ENCODE peak calls at places on chromosomes 16 and 17, in six cellular contexts. One of them, this sample, is unnamed.

GRCh38 chr16:81901483-81901882 is 109.8 kb downstream of the SDR42E1 start:
- DNase-seq in cardiac septum: no peak
- DNase-seq in NCI-H446: no peak
- DNase-seq in AG10803: peak
- DNase-seq in central memory CD4-positive, alpha-beta T cell: no peak
- DNase-seq in GM04504: no peak
- DNase-seq in this sample: no peak

GRCh38 chr16:89152831-89153700 is 18.5 kb upstream of the CDH15 start:
- DNase-seq in cardiac septum: no peak
- DNase-seq in NCI-H446: no peak
- DNase-seq in AG10803: no peak
- DNase-seq in central memory CD4-positive, alpha-beta T cell: no peak
- DNase-seq in GM04504: no peak
- DNase-seq in this sample: no peak

GRCh38 chr17:9984768-9985167 is 79.7 kb upstream of the RCVRN start:
- DNase-seq in cardiac septum: no peak
- DNase-seq in NCI-H446: no peak
- DNase-seq in AG10803: no peak
- DNase-seq in central memory CD4-positive, alpha-beta T cell: no peak
- DNase-seq in GM04504: no peak
- DNase-seq in this sample: no peak

GRCh38 chr17:6893382-6894205 is 62.1 kb upstream of the TEKT1 start:
- DNase-seq in cardiac septum: no peak
- DNase-seq in NCI-H446: no peak
- DNase-seq in AG10803: no peak
- DNase-seq in central memory CD4-positive, alpha-beta T cell: no peak
- DNase-seq in GM04504: no peak
- DNase-seq in this sample: no peak

GRCh38 chr16:48559462-48560211 is 50.3 kb downstream of the N4BP1 start:
- DNase-seq in cardiac septum: no peak
- DNase-seq in NCI-H446: no peak
- DNase-seq in AG10803: no peak
- DNase-seq in central memory CD4-positive, alpha-beta T cell: no peak
- DNase-seq in GM04504: no peak
- DNase-seq in this sample: peak

GRCh38 chr17:65660947-65661346 is 99.5 kb upstream of the AXIN2 start:
- DNase-seq in cardiac septum: no peak
- DNase-seq in NCI-H446: no peak
- DNase-seq in AG10803: peak
- DNase-seq in central memory CD4-positive, alpha-beta T cell: no peak
- DNase-seq in GM04504: peak
- DNase-seq in this sample: no peak

GRCh38 chr16:354971-355441 is 2.5 kb upstream of the AXIN1 start:
- DNase-seq in cardiac septum: no peak
- DNase-seq in NCI-H446: no peak
- DNase-seq in AG10803: no peak
- DNase-seq in central memory CD4-positive, alpha-beta T cell: peak
- DNase-seq in GM04504: no peak
- DNase-seq in this sample: no peak

GRCh38 chr16:56994311-56994710 is 5.0 kb downstream of the NLRC5 start:
- DNase-seq in cardiac septum: peak
- DNase-seq in NCI-H446: no peak
- DNase-seq in AG10803: no peak
- DNase-seq in central memory CD4-positive, alpha-beta T cell: no peak
- DNase-seq in GM04504: no peak
- DNase-seq in this sample: no peak

GRCh38 chr17:80742091-80742490 is 197.5 kb downstream of the RPTOR start:
- DNase-seq in cardiac septum: no peak
- DNase-seq in NCI-H446: no peak
- DNase-seq in AG10803: no peak
- DNase-seq in central memory CD4-positive, alpha-beta T cell: no peak
- DNase-seq in GM04504: no peak
- DNase-seq in this sample: no peak

GRCh38 chr17:41009301-41009760 is 403 bp upstream of the KRTAP3-1 start:
- DNase-seq in cardiac septum: no peak
- DNase-seq in NCI-H446: no peak
- DNase-seq in AG10803: no peak
- DNase-seq in central memory CD4-positive, alpha-beta T cell: no peak
- DNase-seq in GM04504: no peak
- DNase-seq in this sample: no peak

GRCh38 chr17:21458036-21458435 is 81.9 kb downstream of the KCNJ12 start:
- DNase-seq in cardiac septum: no peak
- DNase-seq in NCI-H446: no peak
- DNase-seq in AG10803: no peak
- DNase-seq in central memory CD4-positive, alpha-beta T cell: no peak
- DNase-seq in GM04504: no peak
- DNase-seq in this sample: no peak

GRCh38 chr16:51306116-51306515 is 155.0 kb upstream of the SALL1 start:
- DNase-seq in cardiac septum: no peak
- DNase-seq in NCI-H446: no peak
- DNase-seq in AG10803: peak
- DNase-seq in central memory CD4-positive, alpha-beta T cell: no peak
- DNase-seq in GM04504: peak
- DNase-seq in this sample: no peak

GRCh38 chr17:39209317-39210092 is 9.4 kb downstream of the RPL19 start:
- DNase-seq in cardiac septum: peak
- DNase-seq in NCI-H446: no peak
- DNase-seq in AG10803: peak
- DNase-seq in central memory CD4-positive, alpha-beta T cell: peak
- DNase-seq in GM04504: no peak
- DNase-seq in this sample: no peak

GRCh38 chr16:2969545-2970521 is 685 bp downstream of the PAQR4 start:
- DNase-seq in cardiac septum: peak
- DNase-seq in NCI-H446: peak
- DNase-seq in AG10803: peak
- DNase-seq in central memory CD4-positive, alpha-beta T cell: peak
- DNase-seq in GM04504: no peak
- DNase-seq in this sample: peak

GRCh38 chr17:74153821-74154430 is 49.6 kb upstream of the RPL38 start:
- DNase-seq in cardiac septum: no peak
- DNase-seq in NCI-H446: no peak
- DNase-seq in AG10803: no peak
- DNase-seq in central memory CD4-positive, alpha-beta T cell: no peak
- DNase-seq in GM04504: no peak
- DNase-seq in this sample: no peak